ENCODE peak calls at places on chromosomes 2 and 18, in eight cellular contexts. R is psoas muscle; J is neural crest cell; S is B cell; V is CD8-positive, alpha-beta T cell; P is fibroblast of pulmonary artery; K is IMR-90; Y is kidney. N is an unnamed sample.

GRCh38 chr2:160278101-160278888 is 78.2 kb upstream of the ITGB6 start:
- DNase-seq in R (no peak), J (no peak), S (no peak), V (no peak), P (no peak), K (no peak), Y (no peak), N (no peak)

GRCh38 chr2:100252811-100253698 is 69.2 kb downstream of the LONRF2 start:
- DNase-seq in R (no peak), J (no peak), S (no peak), V (no peak), P (no peak), K (no peak), Y (no peak), N (no peak)

GRCh38 chr18:623760-624620 is 27.2 kb downstream of the CLUL1 start:
- DNase-seq in R (peak; percentile 61), J (peak; percentile 74), S (no peak), V (peak; percentile 31), P (peak; percentile 87), K (peak; percentile 78), Y (no peak), N (peak; percentile 31)

GRCh38 chr2:206115026-206115578 is 29.1 kb upstream of the INO80D start:
- DNase-seq in R (no peak), J (no peak), S (no peak), V (no peak), P (no peak), K (no peak), Y (no peak), N (no peak)

GRCh38 chr2:177489719-177490301 is 97.2 kb downstream of the AGPS start:
- DNase-seq in R (no peak), J (no peak), S (no peak), V (no peak), P (peak; percentile 70), K (peak; percentile 49), Y (no peak), N (no peak)

GRCh38 chr18:32929213-32929612 is 156.4 kb upstream of the KLHL14 start:
- DNase-seq in R (no peak), J (no peak), S (no peak), V (no peak), P (peak; percentile 28), K (no peak), Y (no peak), N (no peak)

GRCh38 chr2:38038682-38039081 is 37.3 kb downstream of the CYP1B1 start:
- DNase-seq in R (no peak), J (no peak), S (no peak), V (no peak), P (no peak), K (no peak), Y (no peak), N (no peak)

GRCh38 chr2:194253528-194254259 is 1403.3 kb upstream of the SLC39A10 start:
- DNase-seq in R (no peak), J (no peak), S (no peak), V (no peak), P (no peak), K (no peak), Y (peak; percentile 36), N (no peak)

GRCh38 chr18:40866013-40866644 is 1088.9 kb upstream of the PIK3C3 start:
- DNase-seq in R (no peak), J (no peak), S (no peak), V (no peak), P (no peak), K (no peak), Y (no peak), N (no peak)

GRCh38 chr18:62897153-62897552 is 181.8 kb downstream of the PHLPP1 start:
- DNase-seq in R (no peak), J (no peak), S (no peak), V (no peak), P (peak; percentile 58), K (peak; percentile 73), Y (no peak), N (no peak)

GRCh38 chr2:237421542-237422047 is 7.6 kb upstream of the COL6A3 start:
- DNase-seq in R (peak; percentile 92), J (peak; percentile 72), S (no peak), V (peak; percentile 77), P (peak; percentile 84), K (peak; percentile 90), Y (peak; percentile 88), N (peak; percentile 68)

GRCh38 chr2:41495050-41495449 is 552.8 kb upstream of the PKDCC start:
- DNase-seq in R (no peak), J (no peak), S (no peak), V (no peak), P (no peak), K (no peak), Y (no peak), N (no peak)

GRCh38 chr2:221641181-221641871 is 69.2 kb upstream of the EPHA4 start:
- DNase-seq in R (no peak), J (no peak), S (no peak), V (no peak), P (peak; percentile 74), K (no peak), Y (no peak), N (no peak)

GRCh38 chr2:101109451-101110140 is 41.6 kb downstream of the TBC1D8 start:
- DNase-seq in R (peak; percentile 71), J (no peak), S (no peak), V (no peak), P (no peak), K (no peak), Y (no peak), N (no peak)

GRCh38 chr2:17375262-17375661 is 143.0 kb downstream of the RAD51AP2 start:
- DNase-seq in R (no peak), J (no peak), S (no peak), V (no peak), P (no peak), K (no peak), Y (no peak), N (no peak)

GRCh38 chr18:46623541-46623940 is 33.5 kb downstream of the LOXHD1 start:
- DNase-seq in R (no peak), J (no peak), S (no peak), V (peak; percentile 23), P (peak; percentile 4), K (no peak), Y (no peak), N (no peak)

GRCh38 chr2:111122631-111123421 is 2.1 kb downstream of the BCL2L11 start:
- DNase-seq in R (peak; percentile 92), J (peak; percentile 71), S (peak; percentile 48), V (peak; percentile 24), P (peak; percentile 93), K (peak; percentile 82), Y (peak; percentile 95), N (peak; percentile 40)

GRCh38 chr2:23705771-23706612 is 220.9 kb downstream of the ATAD2B start:
- DNase-seq in R (no peak), J (no peak), S (no peak), V (no peak), P (no peak), K (no peak), Y (no peak), N (no peak)
- TF ChIP-seq CTCF in R (no peak), J (no peak), S (no peak), V (no peak), P (no peak), K (no peak), Y (no peak), N (no peak)

GRCh38 chr2:7672685-7673071 is 755.5 kb downstream of the RNF144A start:
- DNase-seq in R (no peak), J (no peak), S (no peak), V (no peak), P (no peak), K (no peak), Y (no peak), N (no peak)

GRCh38 chr2:7671312-7671711 is 754.1 kb downstream of the RNF144A start:
- DNase-seq in R (peak; percentile 83), J (no peak), S (no peak), V (no peak), P (no peak), K (no peak), Y (no peak), N (no peak)

GRCh38 chr2:7672027-7672684 is 754.9 kb downstream of the RNF144A start:
- DNase-seq in R (no peak), J (peak; percentile 68), S (no peak), V (peak; percentile 21), P (peak; percentile 60), K (peak; percentile 35), Y (no peak), N (peak; percentile 30)

GRCh38 chr2:7673101-7673500 is 755.9 kb downstream of the RNF144A start:
- DNase-seq in R (no peak), J (no peak), S (no peak), V (no peak), P (no peak), K (no peak), Y (no peak), N (no peak)

DNA sequence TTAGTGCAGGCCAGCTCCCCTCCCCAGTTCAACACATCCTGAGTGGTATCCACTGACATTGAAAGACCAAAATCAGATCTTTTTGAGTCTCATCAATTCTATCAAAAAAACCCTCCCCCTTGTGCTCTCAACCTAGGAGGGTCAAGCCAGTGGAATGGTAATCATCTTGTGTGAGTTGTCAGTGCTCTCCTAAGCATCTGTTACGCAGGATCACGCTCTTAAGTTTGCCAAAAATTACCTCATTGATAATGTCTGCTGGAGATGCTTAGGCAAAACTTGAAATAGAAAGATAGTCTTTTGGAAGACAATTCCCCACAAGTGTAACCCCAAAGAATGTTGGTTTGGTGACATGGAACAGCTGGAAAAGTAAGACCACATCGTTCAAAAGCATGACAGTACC is 753.7 kb downstream of the RNF144A start:
- DNase-seq in R (no peak), J (no peak), S (no peak), V (no peak), P (no peak), K (no peak), Y (no peak), N (no peak)
- TF ChIP-seq CTCF in R (no peak), J (no peak), S (no peak), V (no peak), P (no peak), K (no peak), Y (no peak), N (no peak)

GRCh38 chr2:240131941-240132650 is 4.0 kb downstream of the COPS9 start:
- DNase-seq in R (peak; percentile 19), J (no peak), S (no peak), V (no peak), P (no peak), K (no peak), Y (peak; percentile 34), N (peak; percentile 6)
- TF ChIP-seq CTCF in R (no peak), J (peak; percentile 29), S (no peak), V (no peak), P (peak; percentile 17), K (peak; percentile 8), Y (no peak), N (no peak)

GRCh38 chr18:31245820-31246219 is 72.1 kb upstream of the DSG1 start:
- DNase-seq in R (no peak), J (no peak), S (no peak), V (no peak), P (no peak), K (no peak), Y (no peak), N (no peak)

GRCh38 chr18:31243740-31244512 is 74.0 kb upstream of the DSG1 start:
- DNase-seq in R (no peak), J (no peak), S (no peak), V (no peak), P (no peak), K (no peak), Y (no peak), N (no peak)

GRCh38 chr18:31241425-31241824 is 76.5 kb upstream of the DSG1 start:
- DNase-seq in R (no peak), J (no peak), S (no peak), V (no peak), P (no peak), K (no peak), Y (no peak), N (no peak)

GRCh38 chr18:31244737-31245432 is 73.1 kb upstream of the DSG1 start:
- DNase-seq in R (no peak), J (no peak), S (no peak), V (no peak), P (no peak), K (no peak), Y (no peak), N (no peak)

GRCh38 chr18:31241900-31242409 is 76.0 kb upstream of the DSG1 start:
- DNase-seq in R (no peak), J (peak; percentile 65), S (no peak), V (no peak), P (peak; percentile 29), K (peak; percentile 16), Y (no peak), N (no peak)
- TF ChIP-seq CTCF in R (peak; percentile 7), J (peak; percentile 86), S (no peak), V (no peak), P (peak; percentile 62), K (peak; percentile 30), Y (peak; percentile 33), N (no peak)